ENCODE peak calls at places on chromosome 1, in eight cellular contexts. F is retinal pigment epithelial cell, D is MM.1S, K is WTC11, U is AG09319, S is epithelial cell of esophagus, Y is LNCaP clone FGC, W is choroid plexus epithelial cell. V is an unnamed sample.

GRCh38 chr1:119742677-119743076 is 26.0 kb downstream of the HMGCS2 start:
- DNase-seq in F (no peak), D (no peak), K (no peak), U (no peak), S (no peak), Y (no peak), W (no peak), V (no peak)

GRCh38 chr1:170685166-170685565 is 21.2 kb downstream of the PRRX1 start:
- DNase-seq in F (no peak), D (no peak), K (no peak), U (no peak), S (peak), Y (no peak), W (peak), V (no peak)

GRCh38 chr1:239558992-239559391 is 172.6 kb downstream of the CHRM3 start:
- DNase-seq in F (no peak), D (no peak), K (no peak), U (no peak), S (peak), Y (no peak), W (no peak), V (no peak)

GRCh38 chr1:192967901-192968300 is 91.3 kb downstream of the UCHL5 start:
- DNase-seq in F (no peak), D (no peak), K (no peak), U (no peak), S (peak), Y (no peak), W (no peak), V (no peak)

GRCh38 chr1:24890861-24891260 is 39.2 kb downstream of the RUNX3 start:
- DNase-seq in F (no peak), D (no peak), K (no peak), U (no peak), S (no peak), Y (no peak), W (no peak), V (no peak)

GRCh38 chr1:42282024-42282579 is 52.9 kb downstream of the FOXJ3 start:
- DNase-seq in F (peak), D (no peak), K (no peak), U (peak), S (peak), Y (no peak), W (peak), V (no peak)

GRCh38 chr1:60564856-60565445 is 491.4 kb upstream of the C1orf87 start:
- DNase-seq in F (no peak), D (no peak), K (no peak), U (no peak), S (no peak), Y (no peak), W (peak), V (no peak)

GRCh38 chr1:29524285-29525065 is 288.2 kb downstream of the PTPRU start:
- DNase-seq in F (no peak), D (no peak), K (peak), U (no peak), S (no peak), Y (no peak), W (no peak), V (no peak)

GRCh38 chr1:27504588-27505419 is 14.8 kb upstream of the WASF2 start:
- DNase-seq in F (no peak), D (no peak), K (peak), U (no peak), S (peak), Y (no peak), W (no peak), V (no peak)

GRCh38 chr1:100631015-100631521 is 88.5 kb upstream of the VCAM1 start:
- DNase-seq in F (no peak), D (no peak), K (no peak), U (no peak), S (no peak), Y (no peak), W (peak), V (no peak)

GRCh38 chr1:10734900-10735602 is 61.4 kb downstream of the CASZ1 start:
- DNase-seq in F (no peak), D (no peak), K (peak), U (no peak), S (no peak), Y (no peak), W (no peak), V (no peak)

GRCh38 chr1:19439464-19440171 is 45.7 kb downstream of the CAPZB start:
- DNase-seq in F (no peak), D (no peak), K (peak), U (no peak), S (no peak), Y (no peak), W (peak), V (peak)
- TF ChIP-seq CTCF in F (peak), D (no peak), K (no peak), U (no peak), S (no peak), Y (no peak), W (peak), V (peak)

DNA sequence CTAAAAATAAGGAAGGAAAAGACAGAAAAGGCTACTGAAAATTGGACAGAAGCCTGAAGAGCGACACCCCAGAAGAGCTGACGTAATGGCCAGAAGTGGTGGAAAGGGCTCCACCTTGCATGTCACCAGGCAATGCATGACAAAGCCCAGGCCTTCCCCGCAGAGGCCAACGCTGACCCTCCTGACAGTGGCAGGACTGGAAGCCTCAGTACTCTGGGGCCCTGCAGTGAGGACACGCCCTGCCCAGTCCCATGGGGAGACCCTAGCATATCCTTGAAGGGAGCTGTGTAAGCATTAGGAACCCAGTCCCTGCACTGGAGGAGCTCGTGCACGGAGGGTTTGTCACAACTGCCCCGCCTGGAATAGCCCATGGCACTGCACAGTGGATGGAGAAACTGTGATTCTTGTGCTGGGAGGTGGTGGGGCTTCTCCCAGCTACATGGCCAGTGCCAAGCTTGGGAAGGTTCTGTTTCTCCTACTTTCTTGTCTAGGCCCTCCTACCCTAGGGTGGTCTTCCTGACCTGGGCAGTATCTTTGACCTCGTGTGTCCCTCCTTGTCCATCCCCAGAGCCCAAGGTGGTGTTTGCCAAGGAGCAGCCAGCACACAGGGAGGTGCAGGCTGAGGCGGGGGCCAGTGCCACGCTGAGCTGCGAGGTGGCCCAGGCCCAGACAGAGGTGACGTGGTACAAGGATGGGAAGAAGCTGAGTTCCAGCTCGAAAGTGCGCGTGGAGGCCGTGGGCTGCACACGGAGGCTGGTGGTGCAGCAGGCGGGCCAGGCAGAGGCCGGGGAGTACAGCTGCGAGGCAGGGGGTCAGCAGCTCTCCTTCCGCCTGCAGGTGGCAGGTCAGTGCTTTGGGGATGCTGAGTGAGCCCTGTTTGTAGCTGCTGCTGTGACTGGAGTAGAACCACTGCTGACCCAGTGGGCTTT is 60.4 kb downstream of the OBSCN start:
- DNase-seq in F (no peak), D (no peak), K (no peak), U (no peak), S (no peak), Y (no peak), W (no peak), V (no peak)
- TF ChIP-seq CTCF in F (no peak), D (no peak), K (no peak), U (no peak), S (no peak), Y (no peak), W (no peak), V (no peak)

DNA sequence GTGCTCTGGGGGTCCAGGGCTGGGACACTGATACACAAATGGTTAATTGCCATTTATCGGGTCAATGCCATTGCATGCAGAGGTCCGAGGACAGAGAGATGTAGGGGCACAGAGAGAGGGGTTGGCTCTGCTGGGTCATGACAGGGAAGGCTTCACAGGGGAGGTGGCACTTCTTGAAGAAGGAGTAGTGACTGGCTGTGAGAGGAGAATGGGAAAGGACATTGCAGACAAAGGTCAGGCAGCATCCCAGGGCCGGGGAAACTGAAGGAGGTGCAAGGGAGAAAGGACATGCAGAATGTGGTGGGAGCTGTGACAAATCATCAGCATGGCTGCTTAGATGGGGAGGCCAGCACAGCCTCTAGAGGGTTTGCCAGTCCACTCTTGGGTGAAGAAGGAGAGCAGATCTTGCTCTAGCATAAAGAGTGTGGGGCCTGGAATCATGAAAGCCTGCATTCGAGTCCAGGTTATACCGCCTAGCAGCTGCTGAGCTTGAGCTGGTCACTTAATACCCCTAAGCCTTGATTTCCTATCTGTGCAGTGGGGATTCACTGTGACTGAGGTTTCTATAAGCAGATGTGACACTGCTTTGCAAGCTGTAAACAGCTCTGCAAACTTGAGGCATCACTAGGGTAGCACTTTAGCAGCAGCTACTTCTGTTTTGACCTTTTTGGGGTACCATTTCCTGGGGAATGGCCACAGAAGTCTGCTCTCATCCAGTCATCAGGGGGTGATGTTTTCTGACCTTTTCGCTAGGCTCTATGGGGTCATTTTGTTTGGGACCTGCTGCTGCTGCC is 59.2 kb upstream of the EPS8L3 start:
- DNase-seq in F (no peak), D (no peak), K (no peak), U (no peak), S (no peak), Y (no peak), W (no peak), V (no peak)
- TF ChIP-seq CTCF in F (no peak), D (no peak), K (no peak), U (no peak), S (no peak), Y (no peak), W (no peak), V (no peak)

DNA sequence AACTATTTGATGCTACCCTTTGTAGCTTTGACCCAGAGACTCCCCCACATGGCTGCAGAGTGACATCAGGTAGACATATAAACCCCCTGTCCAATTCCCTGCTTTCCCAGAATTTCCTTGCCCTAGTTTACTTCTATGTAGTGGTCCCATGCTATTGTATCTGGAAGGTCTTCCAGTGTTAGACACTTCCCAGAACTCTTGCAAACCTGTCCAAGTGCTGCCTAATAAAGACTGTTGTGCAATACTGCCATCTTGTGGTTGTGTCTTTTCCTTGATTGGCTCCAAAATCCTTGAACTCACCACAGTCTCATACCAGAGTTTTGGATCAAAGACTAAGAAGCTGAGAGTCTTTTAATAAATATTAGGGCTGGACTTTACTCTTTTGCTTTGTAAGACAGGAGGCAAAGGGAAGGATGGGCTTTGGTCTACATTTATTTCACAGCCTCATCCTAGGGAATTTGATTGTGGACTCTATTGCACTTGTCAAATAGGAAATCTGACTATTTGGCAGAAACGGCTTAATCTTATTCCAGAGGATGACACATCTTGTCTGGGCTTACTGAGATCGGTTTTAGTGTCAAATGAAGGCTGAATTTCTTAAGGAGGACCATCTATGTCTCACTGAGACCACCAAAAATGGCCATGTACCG is 169.9 kb downstream of the LRRC7 start:
- DNase-seq in F (peak), D (peak), K (peak), U (peak), S (peak), Y (peak), W (peak), V (peak)
- TF ChIP-seq CTCF in F (peak), D (peak), K (peak), U (peak), S (peak), Y (peak), W (peak), V (peak)

GRCh38 chr1:154973344-154974085 is 966 bp upstream of the CKS1B start:
- DNase-seq in F (peak), D (peak), K (peak), U (peak), S (peak), Y (peak), W (peak), V (peak)
- TF ChIP-seq CTCF in F (peak), D (peak), K (no peak), U (peak), S (peak), Y (peak), W (peak), V (no peak)

V was measured in activated CD8-positive, alpha-beta T cell treated with anti-CD3 and anti-CD28 coated beads for 36 hours.